ENCODE peak calls at places on chromosomes 7 and 10, in nine cellular contexts. T, V, E, X, S, I, K, P and N are unnamed samples.

GRCh38 chr10:74293686-74294365 is 142.8 kb downstream of the ADK start:
- DNase-seq in T (no peak), V (no peak), E (peak), X (no peak), S (peak), I (no peak), K (no peak), P (no peak), N (peak)

GRCh38 chr10:78685466-78686163 is 383.2 kb upstream of the ZMIZ1 start:
- DNase-seq in T (no peak), V (no peak), E (no peak), X (no peak), S (no peak), I (no peak), K (no peak), P (no peak), N (no peak)

GRCh38 chr7:101557421-101557820 is 71.7 kb downstream of the MYL10 start:
- DNase-seq in T (peak), V (no peak), E (no peak), X (no peak), S (no peak), I (no peak), K (no peak), P (no peak), N (no peak)

GRCh38 chr10:131981429-131982184 is at the start of gene BNIP3:
- DNase-seq in T (peak), V (peak), E (peak), X (peak), S (peak), I (peak), K (peak), P (peak), N (no peak)

GRCh38 chr7:100963874-100964273 is 5.5 kb upstream of the MUC12 start:
- DNase-seq in T (no peak), V (no peak), E (no peak), X (no peak), S (no peak), I (no peak), K (no peak), P (no peak), N (no peak)

GRCh38 chr10:121596668-121597503 is 1.4 kb downstream of the FGFR2 start:
- DNase-seq in T (peak), V (peak), E (no peak), X (peak), S (no peak), I (no peak), K (no peak), P (no peak), N (no peak)

GRCh38 chr10:87961314-87961713 is 97.9 kb downstream of the PTEN start:
- DNase-seq in T (no peak), V (no peak), E (no peak), X (no peak), S (peak), I (no peak), K (no peak), P (no peak), N (peak)

GRCh38 chr10:96468845-96469244 is 44.9 kb downstream of the TLL2 start:
- DNase-seq in T (no peak), V (no peak), E (no peak), X (no peak), S (no peak), I (no peak), K (no peak), P (no peak), N (no peak)

GRCh38 chr7:90797596-90797995 is 201.5 kb downstream of the CDK14 start:
- DNase-seq in T (no peak), V (no peak), E (no peak), X (no peak), S (no peak), I (no peak), K (no peak), P (no peak), N (no peak)

GRCh38 chr10:97915761-97916160 is 66.1 kb downstream of the GOLGA7B start:
- DNase-seq in T (no peak), V (peak), E (no peak), X (no peak), S (no peak), I (no peak), K (no peak), P (no peak), N (no peak)

GRCh38 chr10:33334170-33334838 is at the start of gene NRP1:
- DNase-seq in T (peak), V (peak), E (no peak), X (peak), S (peak), I (peak), K (no peak), P (no peak), N (no peak)

GRCh38 chr10:49185213-49185612 is 3.0 kb downstream of the TMEM273 start:
- DNase-seq in T (no peak), V (no peak), E (no peak), X (no peak), S (no peak), I (no peak), K (no peak), P (no peak), N (no peak)

GRCh38 chr10:8453587-8453986 is 399.1 kb downstream of the GATA3 start:
- DNase-seq in T (no peak), V (peak), E (no peak), X (peak), S (peak), I (no peak), K (no peak), P (no peak), N (no peak)

GRCh38 chr10:126583507-126584200 is 86.8 kb downstream of the C10orf90 start:
- DNase-seq in T (no peak), V (no peak), E (no peak), X (no peak), S (no peak), I (no peak), K (no peak), P (no peak), N (no peak)

GRCh38 chr7:44097064-44097932 is 6.8 kb upstream of the AEBP1 start:
- DNase-seq in T (peak), V (no peak), E (no peak), X (no peak), S (no peak), I (peak), K (no peak), P (no peak), N (no peak)

GRCh38 chr10:91756286-91756685 is 41.9 kb upstream of the TNKS2 start:
- DNase-seq in T (no peak), V (no peak), E (no peak), X (no peak), S (no peak), I (peak), K (no peak), P (no peak), N (no peak)

GRCh38 chr10:90969947-90970673 is 49.2 kb upstream of the ANKRD1 start:
- DNase-seq in T (no peak), V (no peak), E (no peak), X (no peak), S (no peak), I (no peak), K (no peak), P (no peak), N (no peak)

GRCh38 chr10:7776777-7777176 is 11.0 kb downstream of the KIN start:
- DNase-seq in T (no peak), V (no peak), E (no peak), X (no peak), S (no peak), I (no peak), K (no peak), P (no peak), N (no peak)

GRCh38 chr7:46169384-46169755 is 248.3 kb upstream of the IGFBP3 start:
- DNase-seq in T (no peak), V (no peak), E (no peak), X (no peak), S (no peak), I (no peak), K (no peak), P (no peak), N (no peak)

GRCh38 chr7:24419527-24419926 is 135.5 kb downstream of the NPY start:
- DNase-seq in T (no peak), V (no peak), E (no peak), X (no peak), S (no peak), I (no peak), K (no peak), P (no peak), N (no peak)

GRCh38 chr10:78602201-78602917 is 466.4 kb upstream of the ZMIZ1 start:
- DNase-seq in T (no peak), V (no peak), E (no peak), X (no peak), S (no peak), I (no peak), K (no peak), P (no peak), N (no peak)

GRCh38 chr10:86153751-86154150 is 212.8 kb downstream of the GRID1 start:
- DNase-seq in T (no peak), V (no peak), E (no peak), X (no peak), S (no peak), I (no peak), K (no peak), P (no peak), N (no peak)

GRCh38 chr10:110214380-110214826 is 7.0 kb downstream of the MXI1 start:
- DNase-seq in T (no peak), V (no peak), E (no peak), X (no peak), S (no peak), I (peak), K (no peak), P (no peak), N (no peak)

GRCh38 chr10:27531336-27531847 is 27.3 kb downstream of the RAB18 start:
- DNase-seq in T (no peak), V (no peak), E (no peak), X (no peak), S (no peak), I (no peak), K (no peak), P (no peak), N (no peak)

GRCh38 chr10:122329416-122329815 is 45.1 kb upstream of the PLEKHA1 start:
- DNase-seq in T (no peak), V (no peak), E (no peak), X (no peak), S (no peak), I (no peak), K (no peak), P (no peak), N (no peak)

GRCh38 chr7:106270122-106270977 is 14.4 kb downstream of the NAMPT start:
- DNase-seq in T (no peak), V (no peak), E (no peak), X (no peak), S (no peak), I (no peak), K (no peak), P (no peak), N (no peak)
- H3K27ac ChIP-seq in T (no peak), V (no peak), E (no peak), X (no peak), S (no peak), I (no peak), K (no peak), P (no peak), N (no peak)

GRCh38 chr7:108076141-108076540 is 54.0 kb downstream of the LAMB4 start:
- DNase-seq in T (no peak), V (no peak), E (no peak), X (no peak), S (no peak), I (no peak), K (no peak), P (no peak), N (no peak)

GRCh38 chr7:108077714-108078113 is 52.4 kb downstream of the LAMB4 start:
- DNase-seq in T (no peak), V (no peak), E (no peak), X (no peak), S (peak), I (no peak), K (no peak), P (no peak), N (no peak)

GRCh38 chr7:108078156-108078781 is 51.9 kb downstream of the LAMB4 start:
- DNase-seq in T (no peak), V (no peak), E (peak), X (no peak), S (peak), I (no peak), K (no peak), P (no peak), N (no peak)

GRCh38 chr7:108080094-108080656 is 50.0 kb downstream of the LAMB4 start:
- DNase-seq in T (no peak), V (no peak), E (peak), X (no peak), S (peak), I (no peak), K (no peak), P (no peak), N (no peak)

GRCh38 chr7:108079291-108080057 is 50.7 kb downstream of the LAMB4 start:
- DNase-seq in T (peak), V (no peak), E (peak), X (peak), S (peak), I (no peak), K (no peak), P (no peak), N (no peak)
- TF ChIP-seq POLR2AphosphoS5 in T (no peak), V (no peak), E (no peak), X (no peak), S (peak), I (no peak), K (no peak), P (no peak), N (no peak)

GRCh38 chr10:71278691-71279588 is 40.1 kb upstream of the SLC29A3 start:
- DNase-seq in T (no peak), V (no peak), E (no peak), X (no peak), S (no peak), I (no peak), K (no peak), P (no peak), N (no peak)

GRCh38 chr10:71280216-71280615 is 38.8 kb upstream of the SLC29A3 start:
- DNase-seq in T (no peak), V (no peak), E (no peak), X (no peak), S (no peak), I (no peak), K (no peak), P (no peak), N (no peak)

GRCh38 chr10:71279590-71280170 is 39.4 kb upstream of the SLC29A3 start:
- DNase-seq in T (no peak), V (no peak), E (no peak), X (no peak), S (no peak), I (no peak), K (no peak), P (no peak), N (no peak)

GRCh38 chr10:71276873-71277272 is 42.2 kb upstream of the SLC29A3 start:
- DNase-seq in T (no peak), V (no peak), E (no peak), X (no peak), S (no peak), I (no peak), K (no peak), P (no peak), N (no peak)

GRCh38 chr10:71277914-71278665 is 41.0 kb upstream of the SLC29A3 start:
- DNase-seq in T (no peak), V (no peak), E (no peak), X (no peak), S (no peak), I (no peak), K (no peak), P (no peak), N (no peak)
- H3K27ac ChIP-seq in T (no peak), V (no peak), E (no peak), X (no peak), S (no peak), I (no peak), K (no peak), P (no peak), N (no peak)

GRCh38 chr10:73058057-73058591 is 38.5 kb downstream of the P4HA1 start:
- DNase-seq in T (no peak), V (no peak), E (no peak), X (no peak), S (no peak), I (no peak), K (no peak), P (no peak), N (no peak)
- TF ChIP-seq POLR2AphosphoS5 in T (no peak), V (no peak), E (no peak), X (no peak), S (no peak), I (no peak), K (no peak), P (no peak), N (no peak)

DNA sequence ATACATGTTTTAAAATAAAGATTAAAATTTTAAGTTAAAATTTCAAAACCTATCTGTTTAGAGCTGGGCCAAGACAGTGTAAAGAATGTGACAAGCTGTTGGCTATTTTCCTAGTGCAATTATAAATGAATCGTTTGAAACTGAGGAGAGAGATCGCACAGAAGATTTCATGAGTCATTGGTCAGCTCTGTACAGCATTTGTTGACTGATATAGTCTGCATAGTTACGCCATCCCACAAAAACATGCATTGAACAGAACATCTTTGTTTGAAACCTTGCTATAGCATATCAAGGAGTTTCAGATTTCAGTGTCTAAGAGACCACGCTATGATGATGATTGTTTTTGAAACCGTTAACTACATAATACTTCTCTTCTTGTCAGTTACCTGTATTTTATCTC is 1.3 kb upstream of the C10orf67 start:
- DNase-seq in T (no peak), V (no peak), E (no peak), X (no peak), S (no peak), I (no peak), K (no peak), P (no peak), N (no peak)
- H3K27ac ChIP-seq in T (no peak), V (no peak), E (no peak), X (no peak), S (no peak), I (no peak), K (no peak), P (no peak), N (no peak)